ENCODE peak calls at places on chromosomes 12 and 14, in nine cellular contexts. One of them, this sample, is unnamed.

GRCh38 chr12:10369557-10370150 is 20.2 kb downstream of the KLRK1 start:
- DNase-seq in smooth muscle cell of the brain vasculature: no peak
- DNase-seq in IMR-90: no peak
- DNase-seq in neural crest cell: no peak
- DNase-seq in H9: no peak
- DNase-seq in lung microvascular endothelial cell: no peak
- DNase-seq in AG04449: no peak
- DNase-seq in foreskin fibroblast: no peak
- DNase-seq in right lobe of liver: no peak
- DNase-seq in this sample: no peak

GRCh38 chr12:106345739-106346138 is 11.8 kb upstream of the POLR3B start:
- DNase-seq in smooth muscle cell of the brain vasculature: peak; percentile 12
- DNase-seq in IMR-90: peak; percentile 40
- DNase-seq in neural crest cell: peak; percentile 16
- DNase-seq in H9: peak; percentile 83
- DNase-seq in lung microvascular endothelial cell: peak; percentile 75
- DNase-seq in AG04449: no peak
- DNase-seq in foreskin fibroblast: peak; percentile 79
- DNase-seq in right lobe of liver: no peak
- DNase-seq in this sample: peak; percentile 42

GRCh38 chr12:29799591-29799990 is 15.8 kb upstream of the TMTC1 start:
- DNase-seq in smooth muscle cell of the brain vasculature: no peak
- DNase-seq in IMR-90: no peak
- DNase-seq in neural crest cell: no peak
- DNase-seq in H9: no peak
- DNase-seq in lung microvascular endothelial cell: no peak
- DNase-seq in AG04449: no peak
- DNase-seq in foreskin fibroblast: no peak
- DNase-seq in right lobe of liver: no peak
- DNase-seq in this sample: no peak

GRCh38 chr12:69161835-69162234 is 77.5 kb upstream of the CPSF6 start:
- DNase-seq in smooth muscle cell of the brain vasculature: no peak
- DNase-seq in IMR-90: no peak
- DNase-seq in neural crest cell: no peak
- DNase-seq in H9: no peak
- DNase-seq in lung microvascular endothelial cell: no peak
- DNase-seq in AG04449: no peak
- DNase-seq in foreskin fibroblast: peak; percentile 19
- DNase-seq in right lobe of liver: no peak
- DNase-seq in this sample: no peak

GRCh38 chr14:80316426-80316825 is 105.1 kb upstream of the DIO2 start:
- DNase-seq in smooth muscle cell of the brain vasculature: no peak
- DNase-seq in IMR-90: peak; percentile 46
- DNase-seq in neural crest cell: no peak
- DNase-seq in H9: no peak
- DNase-seq in lung microvascular endothelial cell: no peak
- DNase-seq in AG04449: no peak
- DNase-seq in foreskin fibroblast: peak; percentile 37
- DNase-seq in right lobe of liver: no peak
- DNase-seq in this sample: no peak

GRCh38 chr12:54262403-54262925 is 17.5 kb downstream of the CBX5 start:
- DNase-seq in smooth muscle cell of the brain vasculature: no peak
- DNase-seq in IMR-90: peak; percentile 61
- DNase-seq in neural crest cell: no peak
- DNase-seq in H9: no peak
- DNase-seq in lung microvascular endothelial cell: no peak
- DNase-seq in AG04449: no peak
- DNase-seq in foreskin fibroblast: peak; percentile 81
- DNase-seq in right lobe of liver: no peak
- DNase-seq in this sample: no peak

GRCh38 chr12:109830718-109831117 is 2.5 kb downstream of the TRPV4 start:
- DNase-seq in smooth muscle cell of the brain vasculature: no peak
- DNase-seq in IMR-90: no peak
- DNase-seq in neural crest cell: no peak
- DNase-seq in H9: no peak
- DNase-seq in lung microvascular endothelial cell: no peak
- DNase-seq in AG04449: no peak
- DNase-seq in foreskin fibroblast: no peak
- DNase-seq in right lobe of liver: no peak
- DNase-seq in this sample: no peak

GRCh38 chr14:99121027-99121875 is 150.7 kb downstream of the BCL11B start:
- DNase-seq in smooth muscle cell of the brain vasculature: no peak
- DNase-seq in IMR-90: no peak
- DNase-seq in neural crest cell: no peak
- DNase-seq in H9: peak; percentile 22
- DNase-seq in lung microvascular endothelial cell: no peak
- DNase-seq in AG04449: no peak
- DNase-seq in foreskin fibroblast: no peak
- DNase-seq in right lobe of liver: no peak
- DNase-seq in this sample: no peak

GRCh38 chr14:100651999-100652508 is 64.8 kb upstream of the BEGAIN start:
- DNase-seq in smooth muscle cell of the brain vasculature: no peak
- DNase-seq in IMR-90: peak; percentile 66
- DNase-seq in neural crest cell: no peak
- DNase-seq in H9: no peak
- DNase-seq in lung microvascular endothelial cell: no peak
- DNase-seq in AG04449: no peak
- DNase-seq in foreskin fibroblast: peak; percentile 68
- DNase-seq in right lobe of liver: peak; percentile 42
- DNase-seq in this sample: no peak

GRCh38 chr12:1384910-1385309 is 209.5 kb downstream of the FBXL14 start:
- DNase-seq in smooth muscle cell of the brain vasculature: no peak
- DNase-seq in IMR-90: no peak
- DNase-seq in neural crest cell: no peak
- DNase-seq in H9: no peak
- DNase-seq in lung microvascular endothelial cell: no peak
- DNase-seq in AG04449: no peak
- DNase-seq in foreskin fibroblast: no peak
- DNase-seq in right lobe of liver: no peak
- DNase-seq in this sample: no peak

GRCh38 chr12:13666806-13667205 is 314.6 kb downstream of the GRIN2B start:
- DNase-seq in smooth muscle cell of the brain vasculature: no peak
- DNase-seq in IMR-90: no peak
- DNase-seq in neural crest cell: no peak
- DNase-seq in H9: no peak
- DNase-seq in lung microvascular endothelial cell: no peak
- DNase-seq in AG04449: no peak
- DNase-seq in foreskin fibroblast: no peak
- DNase-seq in right lobe of liver: no peak
- DNase-seq in this sample: no peak

GRCh38 chr12:109452489-109452888 is 24.6 kb downstream of the KCTD10 start:
- DNase-seq in smooth muscle cell of the brain vasculature: no peak
- DNase-seq in IMR-90: no peak
- DNase-seq in neural crest cell: no peak
- DNase-seq in H9: no peak
- DNase-seq in lung microvascular endothelial cell: no peak
- DNase-seq in AG04449: no peak
- DNase-seq in foreskin fibroblast: no peak
- DNase-seq in right lobe of liver: no peak
- DNase-seq in this sample: no peak

This sample was measured in HFF-Myc.